ENCODE peak calls at places on chromosomes 16 and 17, in six cellular contexts. U is upper lobe of left lung, S is A549, W is K562, B is HepG2, L is GM12878. I is an unnamed sample.

GRCh38 chr17:9509236-9509813 is 66.3 kb downstream of the STX8 start:
- ATAC-seq in U (no peak), S (no peak), W (no peak), B (no peak), L (no peak), I (no peak)

GRCh38 chr17:50093807-50094206 is 1.3 kb upstream of the PDK2 start:
- ATAC-seq in U (no peak), S (no peak), W (no peak), B (no peak), L (no peak), I (no peak)

GRCh38 chr16:77657016-77657415 is 65.3 kb upstream of the NUDT7 start:
- ATAC-seq in U (no peak), S (no peak), W (peak; percentile 96), B (peak; percentile 37), L (no peak), I (no peak)

GRCh38 chr16:66344533-66345145 is 21.9 kb upstream of the CDH5 start:
- ATAC-seq in U (peak; percentile 45), S (no peak), W (peak; percentile 55), B (no peak), L (peak; percentile 66), I (no peak)

GRCh38 chr16:11539635-11540034 is 47.1 kb downstream of the LITAF start:
- ATAC-seq in U (no peak), S (no peak), W (no peak), B (no peak), L (no peak), I (no peak)

GRCh38 chr16:67833035-67833417 is 9.1 kb upstream of the THAP11 start:
- ATAC-seq in U (peak; percentile 3), S (peak; percentile 49), W (peak; percentile 54), B (peak; percentile 15), L (peak; percentile 27), I (peak; percentile 3)

GRCh38 chr17:6924121-6924676 is 71.7 kb upstream of the ALOX12 start:
- ATAC-seq in U (no peak), S (no peak), W (no peak), B (no peak), L (no peak), I (no peak)

GRCh38 chr17:56675876-56676660 is 82.6 kb downstream of the NOG start:
- ATAC-seq in U (no peak), S (no peak), W (no peak), B (no peak), L (no peak), I (no peak)

GRCh38 chr17:80023261-80024205 is 12.1 kb downstream of the TBC1D16 start:
- ATAC-seq in U (no peak), S (peak; percentile 14), W (peak; percentile 84), B (peak; percentile 89), L (no peak), I (no peak)

GRCh38 chr16:13772782-13773181 is 147.2 kb upstream of the ERCC4 start:
- ATAC-seq in U (no peak), S (no peak), W (no peak), B (no peak), L (no peak), I (no peak)

GRCh38 chr17:12673788-12674187 is 8.1 kb downstream of the MYOCD start:
- ATAC-seq in U (no peak), S (no peak), W (no peak), B (no peak), L (no peak), I (no peak)

GRCh38 chr17:3927628-3928010 is 11.4 kb upstream of the P2RX1 start:
- ATAC-seq in U (no peak), S (no peak), W (no peak), B (peak; percentile 7), L (no peak), I (no peak)

GRCh38 chr17:3385869-3386816 is at the start of gene OR3A2:
- ATAC-seq in U (no peak), S (no peak), W (no peak), B (no peak), L (no peak), I (no peak)

GRCh38 chr16:77745972-77746371 is 23.7 kb downstream of the NUDT7 start:
- ATAC-seq in U (no peak), S (no peak), W (no peak), B (no peak), L (no peak), I (no peak)

GRCh38 chr17:38875477-38876080 is 5.7 kb downstream of the LASP1 start:
- ATAC-seq in U (no peak), S (no peak), W (no peak), B (no peak), L (no peak), I (no peak)
- H3K27ac ChIP-seq in U (peak overlapping the region; percentile 99), S (peak overlapping the region; percentile 98), W (no peak overlapping the region), B (no peak overlapping the region), L (no peak overlapping the region), I (no peak overlapping the region)

GRCh38 chr17:38798614-38799500 is 499 bp downstream of the PIP4K2B start:
- ATAC-seq in U (peak; percentile 57), S (peak; percentile 43), W (peak; percentile 58), B (peak; percentile 43), L (peak; percentile 45), I (peak; percentile 26)
- TF ChIP-seq EP300 in U (no peak), S (no peak), W (no peak), B (no peak), L (no peak), I (no peak)

GRCh38 chr17:59149051-59149450 is 5.9 kb downstream of the SKA2 start:
- ATAC-seq in U (no peak), S (no peak), W (no peak), B (no peak), L (no peak), I (no peak)
- H3K27ac ChIP-seq in U (no peak overlapping the region), S (no peak overlapping the region), W (no peak overlapping the region), B (no peak overlapping the region), L (no peak overlapping the region), I (no peak overlapping the region)

DNA sequence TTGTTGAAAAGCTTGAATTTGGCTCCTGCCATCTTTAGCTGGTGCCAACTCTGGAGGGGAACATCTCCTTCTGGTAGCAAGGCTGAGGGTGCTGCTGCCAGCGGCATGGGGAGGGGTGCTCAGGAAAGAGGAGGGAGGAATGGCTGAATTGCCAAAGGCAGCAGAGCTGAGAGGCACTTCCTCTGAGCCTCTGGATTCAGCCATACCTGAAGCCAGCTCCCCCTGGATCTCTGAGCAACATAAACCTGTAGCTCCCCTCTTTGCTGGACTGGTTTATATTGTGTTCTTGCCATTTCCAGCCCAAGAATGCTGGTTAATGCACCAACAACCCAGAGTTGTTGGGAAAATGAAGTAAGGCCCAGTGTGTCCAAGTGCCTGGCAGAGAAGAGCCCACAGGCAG is 7.4 kb downstream of the MEFV start:
- ATAC-seq in U (no peak), S (no peak), W (no peak), B (no peak), L (no peak), I (no peak)
- TF ChIP-seq EP300 in U (no peak), S (no peak), W (no peak), B (no peak), L (no peak), I (no peak)

DNA sequence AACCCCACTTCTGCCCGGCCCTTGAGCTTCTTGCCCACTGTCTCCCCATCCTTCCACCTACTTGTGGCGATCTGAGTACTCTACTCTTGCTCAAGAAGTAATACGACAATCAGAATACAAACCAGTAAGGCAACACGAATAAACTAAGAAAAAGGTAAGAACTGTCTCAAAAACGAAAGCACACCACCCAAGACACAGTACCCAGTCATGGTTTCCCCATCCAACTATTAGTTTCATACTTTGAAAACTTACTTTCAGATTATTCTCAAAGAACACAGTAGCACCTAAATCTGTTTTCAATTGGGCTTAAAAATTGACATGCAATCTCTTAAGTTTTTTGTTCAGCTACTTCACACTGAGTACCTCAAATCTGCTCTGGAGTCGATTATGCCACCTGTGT is 13.9 kb downstream of the GINS2 start:
- ATAC-seq in U (no peak), S (no peak), W (no peak), B (no peak), L (peak; percentile 62), I (no peak)
- H3K27ac ChIP-seq in U (peak overlapping the region; percentile 53), S (no peak overlapping the region), W (no peak overlapping the region), B (no peak overlapping the region), L (peak overlapping the region; percentile 28), I (no peak overlapping the region)

DNA sequence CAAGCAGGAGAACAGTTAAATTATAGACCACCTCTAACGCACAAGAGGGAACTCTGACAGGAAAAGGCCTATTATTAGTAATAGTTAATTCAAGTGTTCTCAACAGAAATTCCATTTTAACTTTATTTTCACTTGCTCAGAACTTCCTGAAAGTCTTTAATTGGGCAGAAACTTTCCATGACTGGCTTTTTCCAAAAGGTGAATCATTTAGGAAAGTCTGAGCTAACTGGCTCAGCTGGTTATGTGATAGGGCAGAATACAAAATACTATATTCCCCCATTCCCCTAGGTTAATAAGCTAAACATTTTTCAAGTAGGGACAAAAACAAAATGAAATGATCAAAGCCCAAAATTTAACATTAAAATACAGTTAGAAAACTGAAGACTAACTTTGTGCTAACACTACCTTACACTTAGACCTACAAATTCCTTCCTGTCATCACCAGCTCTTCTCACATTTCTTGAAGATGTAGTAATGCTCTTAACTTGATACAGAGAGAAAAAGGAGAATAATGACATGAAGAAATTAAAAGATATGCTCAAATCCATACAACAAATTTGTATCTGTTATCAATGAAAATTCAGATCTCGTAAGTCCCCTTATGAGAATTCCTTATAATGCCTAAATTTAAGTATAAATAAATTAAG is 31.0 kb downstream of the CFDP1 start:
- ATAC-seq in U (no peak), S (no peak), W (no peak), B (no peak), L (no peak), I (peak; percentile 74)
- TF ChIP-seq EP300 in U (no peak), S (no peak), W (no peak), B (no peak), L (no peak), I (no peak)

GRCh38 chr16:70391881-70392481 is 45.3 kb downstream of the DDX19A start:
- ATAC-seq in U (no peak), S (no peak), W (no peak), B (no peak), L (no peak), I (peak; percentile 76)
- H3K27ac ChIP-seq in U (no peak overlapping the region), S (peak overlapping the region; percentile 30), W (no peak overlapping the region), B (no peak overlapping the region), L (no peak overlapping the region), I (no peak overlapping the region)

DNA sequence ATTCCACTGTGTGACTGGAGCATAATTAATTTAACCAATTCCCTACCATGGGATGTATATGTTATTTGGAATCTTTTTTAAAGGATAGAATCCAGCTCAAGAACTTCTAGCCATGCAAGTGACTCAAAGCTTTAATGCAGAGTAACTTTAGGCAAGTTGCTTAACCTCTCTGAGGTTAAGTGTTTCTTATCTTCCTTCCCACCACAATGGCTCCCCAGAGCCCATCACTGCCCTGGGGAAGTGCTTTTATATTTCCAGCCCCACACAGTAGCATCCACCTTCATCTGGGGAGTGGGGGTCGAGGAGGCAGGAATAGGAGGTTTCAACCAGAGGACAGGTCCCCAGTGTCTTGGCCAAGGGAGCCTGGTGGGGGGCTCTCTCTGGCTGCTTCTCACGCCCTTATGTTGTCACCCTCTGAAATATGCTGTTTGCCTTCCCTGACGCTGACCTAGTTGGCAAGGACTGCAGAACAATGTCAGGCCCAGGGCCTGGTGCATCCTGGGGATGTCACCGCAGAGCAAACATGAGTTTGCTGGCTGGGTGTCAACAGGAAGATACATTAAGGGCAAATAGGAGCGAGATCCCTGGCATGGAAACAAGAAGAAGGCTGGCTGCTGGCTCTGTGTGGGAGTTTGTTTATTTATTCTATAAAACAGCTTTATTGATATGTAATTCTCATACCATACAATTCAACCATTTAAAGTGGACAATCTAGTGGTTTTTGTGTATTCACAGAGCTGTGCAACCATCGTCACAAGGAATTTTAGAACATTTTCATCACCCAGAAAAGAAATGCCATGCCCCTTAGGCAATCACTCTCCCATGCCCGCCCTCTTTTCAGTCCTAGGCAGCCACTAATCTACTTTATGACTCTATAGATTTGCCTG is 46.6 kb upstream of the WSB1 start:
- ATAC-seq in U (peak; percentile 56), S (peak; percentile 81), W (no peak), B (peak; percentile 78), L (no peak), I (peak; percentile 42)
- TF ChIP-seq EP300 in U (no peak), S (peak; percentile 73), W (no peak), B (peak; percentile 36), L (no peak), I (no peak)